ENCODE peak calls at places on chromosomes 1 and 21, in nine cellular contexts. T, X, I, J, N, W, U, B and A are unnamed samples.

GRCh38 chr1:32438136-32438535 is 26.7 kb upstream of the ZBTB8B start:
- DNase-seq in T (no peak), X (no peak), I (no peak), J (no peak), N (no peak), W (no peak), U (no peak), B (no peak), A (no peak)

GRCh38 chr1:12095822-12096263 is 32.7 kb downstream of the TNFRSF8 start:
- DNase-seq in T (no peak), X (peak), I (no peak), J (no peak), N (peak), W (no peak), U (no peak), B (no peak), A (no peak)

GRCh38 chr1:59074574-59074973 is 222.3 kb upstream of the FGGY start:
- DNase-seq in T (no peak), X (no peak), I (no peak), J (no peak), N (no peak), W (no peak), U (no peak), B (no peak), A (no peak)

GRCh38 chr21:39314155-39315027 is 959 bp upstream of the BRWD1 start:
- DNase-seq in T (peak), X (peak), I (peak), J (peak), N (peak), W (peak), U (no peak), B (peak), A (no peak)

GRCh38 chr1:243254233-243254926 is 701 bp downstream of the CEP170 start:
- DNase-seq in T (peak), X (peak), I (peak), J (peak), N (peak), W (peak), U (peak), B (peak), A (no peak)

GRCh38 chr21:43204638-43205037 is 35.8 kb downstream of the CRYAA start:
- DNase-seq in T (no peak), X (no peak), I (no peak), J (no peak), N (no peak), W (no peak), U (no peak), B (no peak), A (no peak)

GRCh38 chr1:160077496-160077895 is 3.8 kb upstream of the KCNJ9 start:
- DNase-seq in T (no peak), X (no peak), I (no peak), J (no peak), N (no peak), W (no peak), U (no peak), B (no peak), A (no peak)

GRCh38 chr1:152191260-152191659 is 32.2 kb upstream of the RPTN start:
- DNase-seq in T (no peak), X (no peak), I (no peak), J (no peak), N (no peak), W (no peak), U (no peak), B (no peak), A (no peak)

GRCh38 chr1:176866011-176866410 is 298.5 kb downstream of the ASTN1 start:
- DNase-seq in T (no peak), X (no peak), I (no peak), J (no peak), N (no peak), W (no peak), U (no peak), B (no peak), A (no peak)

GRCh38 chr1:67682659-67683197 is 2.3 kb upstream of the GADD45A start:
- DNase-seq in T (no peak), X (no peak), I (no peak), J (no peak), N (peak), W (no peak), U (no peak), B (no peak), A (peak)

GRCh38 chr1:98793136-98793535 is 131.6 kb downstream of the SNX7 start:
- DNase-seq in T (no peak), X (no peak), I (no peak), J (no peak), N (no peak), W (no peak), U (no peak), B (no peak), A (no peak)

GRCh38 chr1:234170067-234170466 is 203.2 kb upstream of the COA6 start:
- DNase-seq in T (no peak), X (no peak), I (no peak), J (no peak), N (no peak), W (no peak), U (no peak), B (no peak), A (no peak)

GRCh38 chr1:193310569-193310968 is 124.2 kb upstream of the B3GALT2 start:
- DNase-seq in T (no peak), X (no peak), I (peak), J (no peak), N (no peak), W (no peak), U (no peak), B (peak), A (no peak)

GRCh38 chr1:212070720-212071302 is 35.3 kb downstream of the DTL start:
- DNase-seq in T (no peak), X (no peak), I (no peak), J (no peak), N (peak), W (no peak), U (no peak), B (peak), A (peak)

GRCh38 chr1:199665371-199665770 is 362.1 kb upstream of the NR5A2 start:
- DNase-seq in T (no peak), X (no peak), I (no peak), J (no peak), N (no peak), W (no peak), U (no peak), B (no peak), A (no peak)